ENCODE peak calls at places on chromosomes 5 and 9, in five cellular contexts. One of them, this sample, is unnamed.

GRCh38 chr5:124655211-124655880 is 91.1 kb downstream of the ZNF608 start:
- DNase-seq in cardiac muscle cell: no peak
- DNase-seq in SJSA1: no peak
- DNase-seq in PC-9: no peak
- DNase-seq in tibial nerve: no peak
- DNase-seq in this sample: no peak

GRCh38 chr9:125218621-125219020 is 18.3 kb downstream of the RABEPK start:
- DNase-seq in PC-9: no peak
- DNase-seq in SJSA1: no peak
- DNase-seq in tibial nerve: no peak
- DNase-seq in cardiac muscle cell: no peak
- DNase-seq in this sample: no peak

GRCh38 chr5:138874241-138874640 is 894 bp downstream of the LRRTM2 start:
- DNase-seq in tibial nerve: no peak
- DNase-seq in cardiac muscle cell: no peak
- DNase-seq in PC-9: no peak
- DNase-seq in SJSA1: no peak
- DNase-seq in this sample: no peak

GRCh38 chr5:3043600-3043999 is 292.1 kb upstream of the IRX2 start:
- DNase-seq in cardiac muscle cell: no peak
- DNase-seq in SJSA1: no peak
- DNase-seq in PC-9: no peak
- DNase-seq in tibial nerve: no peak
- DNase-seq in this sample: no peak

GRCh38 chr9:92616199-92617129 is 53.5 kb downstream of the IPPK start:
- DNase-seq in SJSA1: no peak
- DNase-seq in tibial nerve: peak; percentile 22
- DNase-seq in cardiac muscle cell: no peak
- DNase-seq in PC-9: no peak
- DNase-seq in this sample: peak; percentile 78

GRCh38 chr9:126376311-126376902 is 49.8 kb downstream of the MVB12B start:
- DNase-seq in tibial nerve: peak; percentile 27
- DNase-seq in SJSA1: peak; percentile 31
- DNase-seq in cardiac muscle cell: no peak
- DNase-seq in PC-9: no peak
- DNase-seq in this sample: no peak

GRCh38 chr9:131312822-131313770 is 23.6 kb downstream of the PLPP7 start:
- DNase-seq in PC-9: peak; percentile 88
- DNase-seq in tibial nerve: no peak
- DNase-seq in cardiac muscle cell: no peak
- DNase-seq in SJSA1: no peak
- DNase-seq in this sample: no peak

GRCh38 chr9:112462855-112463254 is 23.8 kb upstream of the KIAA1958 start:
- DNase-seq in cardiac muscle cell: no peak
- DNase-seq in PC-9: no peak
- DNase-seq in SJSA1: no peak
- DNase-seq in tibial nerve: no peak
- DNase-seq in this sample: no peak

GRCh38 chr9:90300901-90301688 is 341.5 kb downstream of the DIRAS2 start:
- DNase-seq in tibial nerve: no peak
- DNase-seq in SJSA1: peak; percentile 59
- DNase-seq in PC-9: peak; percentile 86
- DNase-seq in cardiac muscle cell: no peak
- DNase-seq in this sample: peak; percentile 63

GRCh38 chr9:101915479-101915878 is 177.0 kb upstream of the GRIN3A start:
- DNase-seq in SJSA1: no peak
- DNase-seq in tibial nerve: no peak
- DNase-seq in cardiac muscle cell: no peak
- DNase-seq in PC-9: no peak
- DNase-seq in this sample: no peak

GRCh38 chr9:25225938-25226760 is 452.1 kb downstream of the TUSC1 start:
- DNase-seq in tibial nerve: no peak
- DNase-seq in SJSA1: no peak
- DNase-seq in cardiac muscle cell: no peak
- DNase-seq in PC-9: no peak
- DNase-seq in this sample: no peak

GRCh38 chr5:61256474-61256873 is 75.6 kb upstream of the ZSWIM6 start:
- DNase-seq in tibial nerve: no peak
- DNase-seq in PC-9: no peak
- DNase-seq in SJSA1: no peak
- DNase-seq in cardiac muscle cell: no peak
- DNase-seq in this sample: no peak

GRCh38 chr5:55151923-55152842 is 7.8 kb upstream of the GPX8 start:
- DNase-seq in cardiac muscle cell: no peak
- DNase-seq in SJSA1: no peak
- DNase-seq in PC-9: no peak
- DNase-seq in tibial nerve: no peak
- DNase-seq in this sample: no peak

GRCh38 chr5:1511037-1511436 is 12.7 kb downstream of the LPCAT1 start:
- DNase-seq in SJSA1: peak; percentile 37
- DNase-seq in tibial nerve: peak; percentile 5
- DNase-seq in cardiac muscle cell: no peak
- DNase-seq in PC-9: no peak
- DNase-seq in this sample: peak; percentile 32

GRCh38 chr5:41161271-41161670 is 52.1 kb downstream of the C6 start:
- DNase-seq in SJSA1: no peak
- DNase-seq in PC-9: no peak
- DNase-seq in tibial nerve: no peak
- DNase-seq in cardiac muscle cell: no peak
- DNase-seq in this sample: no peak

GRCh38 chr9:21295992-21296391 is 9.1 kb downstream of the IFNA5 start:
- DNase-seq in tibial nerve: no peak
- DNase-seq in cardiac muscle cell: no peak
- DNase-seq in PC-9: no peak
- DNase-seq in SJSA1: no peak
- DNase-seq in this sample: no peak

GRCh38 chr5:116359575-116359974 is 215.0 kb downstream of the SEMA6A start:
- DNase-seq in cardiac muscle cell: no peak
- DNase-seq in PC-9: no peak
- DNase-seq in SJSA1: no peak
- DNase-seq in tibial nerve: no peak
- DNase-seq in this sample: no peak

GRCh38 chr9:87122947-87123685 is 175.8 kb upstream of the GAS1 start:
- DNase-seq in tibial nerve: no peak
- DNase-seq in PC-9: no peak
- DNase-seq in SJSA1: no peak
- DNase-seq in cardiac muscle cell: no peak
- DNase-seq in this sample: no peak

GRCh38 chr5:171415115-171415730 is 4.2 kb upstream of the FGF18 start:
- DNase-seq in cardiac muscle cell: no peak
- DNase-seq in tibial nerve: no peak
- DNase-seq in PC-9: no peak
- DNase-seq in SJSA1: no peak
- DNase-seq in this sample: peak; percentile 52

GRCh38 chr5:133637206-133637605 is 24.9 kb upstream of the FSTL4 start:
- DNase-seq in SJSA1: no peak
- DNase-seq in tibial nerve: no peak
- DNase-seq in PC-9: no peak
- DNase-seq in cardiac muscle cell: no peak
- DNase-seq in this sample: no peak

GRCh38 chr5:112594060-112594850 is 143.4 kb upstream of the APC start:
- DNase-seq in tibial nerve: no peak
- DNase-seq in cardiac muscle cell: no peak
- DNase-seq in SJSA1: no peak
- DNase-seq in PC-9: no peak
- DNase-seq in this sample: no peak

GRCh38 chr9:79667716-79668458 is 96.1 kb downstream of the TLE4 start:
- DNase-seq in PC-9: no peak
- DNase-seq in SJSA1: no peak
- DNase-seq in tibial nerve: no peak
- DNase-seq in cardiac muscle cell: no peak
- DNase-seq in this sample: no peak

GRCh38 chr5:95930541-95930940 is 31.1 kb downstream of the ELL2 start:
- DNase-seq in SJSA1: no peak
- DNase-seq in PC-9: no peak
- DNase-seq in tibial nerve: no peak
- DNase-seq in cardiac muscle cell: no peak
- DNase-seq in this sample: no peak

GRCh38 chr9:4070266-4070665 is 229.6 kb downstream of the GLIS3 start:
- DNase-seq in cardiac muscle cell: no peak
- DNase-seq in tibial nerve: no peak
- DNase-seq in SJSA1: no peak
- DNase-seq in PC-9: no peak
- DNase-seq in this sample: no peak
- H3K4me3 ChIP-seq in cardiac muscle cell: no peak overlapping the region
- H3K4me3 ChIP-seq in tibial nerve: no peak overlapping the region
- H3K4me3 ChIP-seq in SJSA1: no peak overlapping the region
- H3K4me3 ChIP-seq in PC-9: no peak overlapping the region
- H3K4me3 ChIP-seq in this sample: no peak overlapping the region

GRCh38 chr9:134708672-134709038 is 67.1 kb downstream of the COL5A1 start:
- DNase-seq in SJSA1: no peak
- DNase-seq in cardiac muscle cell: no peak
- DNase-seq in tibial nerve: no peak
- DNase-seq in PC-9: no peak
- DNase-seq in this sample: no peak
- H3K36me3 ChIP-seq in SJSA1: peaks cover 74% of the 10 kb centered on the region
- H3K36me3 ChIP-seq in cardiac muscle cell: no peaks in the 10 kb centered on the region
- H3K36me3 ChIP-seq in tibial nerve: no peaks in the 10 kb centered on the region
- H3K36me3 ChIP-seq in PC-9: no peaks in the 10 kb centered on the region
- H3K36me3 ChIP-seq in this sample: no peaks in the 10 kb centered on the region

GRCh38 chr5:88690619-88691560 is 192.1 kb downstream of the MEF2C start:
- DNase-seq in SJSA1: peak; percentile 63
- DNase-seq in cardiac muscle cell: peak; percentile 83
- DNase-seq in tibial nerve: no peak
- DNase-seq in PC-9: peak; percentile 62
- DNase-seq in this sample: peak; percentile 77

GRCh38 chr5:88688242-88688959 is 194.6 kb downstream of the MEF2C start:
- DNase-seq in PC-9: no peak
- DNase-seq in cardiac muscle cell: no peak
- DNase-seq in tibial nerve: no peak
- DNase-seq in SJSA1: no peak
- DNase-seq in this sample: no peak

GRCh38 chr5:88688981-88689661 is 193.9 kb downstream of the MEF2C start:
- DNase-seq in cardiac muscle cell: no peak
- DNase-seq in SJSA1: no peak
- DNase-seq in PC-9: no peak
- DNase-seq in tibial nerve: no peak
- DNase-seq in this sample: no peak

GRCh38 chr5:88691945-88692868 is 190.8 kb downstream of the MEF2C start:
- DNase-seq in PC-9: no peak
- DNase-seq in SJSA1: no peak
- DNase-seq in cardiac muscle cell: no peak
- DNase-seq in tibial nerve: no peak
- DNase-seq in this sample: no peak

DNA sequence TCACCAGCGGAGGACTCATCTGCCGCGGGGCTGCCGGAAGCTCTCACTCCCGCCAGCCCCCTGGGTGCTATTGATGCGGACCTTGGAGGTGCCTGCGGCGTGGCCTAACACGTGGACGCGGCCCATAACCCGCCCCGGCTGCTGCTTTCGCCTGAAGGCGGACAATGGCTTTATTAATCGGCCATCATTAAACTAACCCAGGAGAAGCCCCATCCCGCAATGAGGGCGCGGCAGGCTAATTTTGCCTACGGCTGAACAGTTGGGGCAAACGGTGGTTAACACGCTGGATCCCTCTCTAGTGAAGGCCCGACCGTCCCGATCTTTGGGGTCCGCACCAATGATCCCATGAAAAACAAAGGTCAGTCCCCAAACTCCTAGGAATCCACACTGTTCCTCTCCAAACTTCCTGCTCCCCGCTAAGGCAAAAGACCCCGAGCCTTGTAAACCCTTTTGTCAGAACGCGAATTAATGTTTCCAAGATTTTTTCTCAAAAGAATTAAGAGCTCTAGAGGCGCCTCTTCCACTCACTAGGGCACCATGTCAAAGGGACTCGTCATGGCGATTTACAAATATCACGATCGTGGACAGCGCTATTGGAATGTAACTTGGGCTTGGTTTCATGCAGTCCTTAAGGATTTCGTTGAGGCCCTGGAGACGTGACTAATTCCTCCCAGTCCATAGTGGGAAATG is 193.2 kb downstream of the MEF2C start:
- DNase-seq in cardiac muscle cell: no peak
- DNase-seq in PC-9: no peak
- DNase-seq in tibial nerve: no peak
- DNase-seq in SJSA1: no peak
- DNase-seq in this sample: no peak
- H3K4me3 ChIP-seq in cardiac muscle cell: no peak overlapping the region
- H3K4me3 ChIP-seq in PC-9: no peak overlapping the region
- H3K4me3 ChIP-seq in tibial nerve: peak overlapping the region; percentile 10
- H3K4me3 ChIP-seq in SJSA1: no peak overlapping the region
- H3K4me3 ChIP-seq in this sample: no peak overlapping the region

DNA sequence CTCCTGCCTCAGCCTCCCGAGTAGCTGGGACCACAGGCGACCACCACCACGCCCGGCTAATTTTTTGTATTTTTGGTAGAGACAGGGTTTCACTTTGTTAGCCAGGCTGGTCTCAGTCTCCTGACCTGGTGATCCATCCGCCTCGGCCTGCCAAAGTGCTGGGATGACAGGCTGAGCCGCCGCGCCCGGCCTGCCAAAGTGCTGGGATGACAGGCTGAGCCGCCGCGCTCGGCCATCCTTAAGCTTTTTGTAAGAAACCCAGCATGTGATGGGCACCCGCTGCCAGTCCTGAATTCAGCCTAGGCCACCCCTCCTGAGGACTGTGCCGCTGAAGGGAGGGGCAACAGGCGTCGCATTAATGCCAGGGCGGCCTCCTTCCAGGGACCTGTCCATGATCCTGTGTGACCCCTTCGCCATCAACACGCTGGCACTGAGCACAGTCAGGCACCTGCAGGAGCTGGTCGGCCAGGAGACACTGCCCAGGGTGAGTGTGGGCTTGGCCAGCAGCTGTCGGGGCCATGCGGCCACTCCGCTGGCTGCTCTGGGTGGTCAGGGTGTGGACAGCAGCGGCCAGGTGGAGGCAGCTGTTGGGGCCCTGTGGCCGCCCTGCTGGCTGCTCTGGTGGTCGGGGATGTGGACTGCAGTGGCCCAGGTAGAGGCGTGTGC is 10.5 kb downstream of the NELFB start:
- DNase-seq in tibial nerve: no peak
- DNase-seq in SJSA1: no peak
- DNase-seq in PC-9: no peak
- DNase-seq in cardiac muscle cell: no peak
- DNase-seq in this sample: no peak
- H3K36me3 ChIP-seq in tibial nerve: no peaks in the 10 kb centered on the region
- H3K36me3 ChIP-seq in SJSA1: peaks cover 63% of the 10 kb centered on the region
- H3K36me3 ChIP-seq in PC-9: no peaks in the 10 kb centered on the region
- H3K36me3 ChIP-seq in cardiac muscle cell: peaks cover 14% of the 10 kb centered on the region
- H3K36me3 ChIP-seq in this sample: peaks cover 37% of the 10 kb centered on the region

GRCh38 chr9:14627513-14627912 is 65.7 kb downstream of the ZDHHC21 start:
- DNase-seq in SJSA1: no peak
- DNase-seq in PC-9: no peak
- DNase-seq in tibial nerve: no peak
- DNase-seq in cardiac muscle cell: no peak
- DNase-seq in this sample: no peak
- H3K4me3 ChIP-seq in SJSA1: no peak overlapping the region
- H3K4me3 ChIP-seq in PC-9: no peak overlapping the region
- H3K4me3 ChIP-seq in tibial nerve: no peak overlapping the region
- H3K4me3 ChIP-seq in cardiac muscle cell: no peak overlapping the region
- H3K4me3 ChIP-seq in this sample: no peak overlapping the region